ENCODE peak calls at places on chromosome 16, in seven cellular contexts. One of them, this sample, is unnamed.

GRCh38 chr16:80233097-80233835 is 307.5 kb upstream of the DYNLRB2 start:
- DNase-seq in body of pancreas: no peak
- DNase-seq in stimulated activated CD4-positive, alpha-beta T cell treated with anti-CD3 and anti-CD28 coated beads, TNF-alpha, amount 100 ng/mL, for 1 hour: no peak
- DNase-seq in activated effector memory CD4-positive, alpha-beta T cell treated with Interleukin-2 at 50 U/mL for 16 hours: no peak
- DNase-seq in fibroblast of lung: peak
- DNase-seq in AG08395: no peak
- DNase-seq in ureter: no peak
- DNase-seq in this sample: no peak

GRCh38 chr16:66026211-66026610 is 340.3 kb upstream of the CDH5 start:
- DNase-seq in AG08395: no peak
- DNase-seq in ureter: no peak
- DNase-seq in stimulated activated CD4-positive, alpha-beta T cell treated with anti-CD3 and anti-CD28 coated beads, TNF-alpha, amount 100 ng/mL, for 1 hour: no peak
- DNase-seq in fibroblast of lung: no peak
- DNase-seq in activated effector memory CD4-positive, alpha-beta T cell treated with Interleukin-2 at 50 U/mL for 16 hours: no peak
- DNase-seq in body of pancreas: no peak
- DNase-seq in this sample: peak

GRCh38 chr16:58462997-58463891 is 36.7 kb upstream of the NDRG4 start:
- DNase-seq in ureter: no peak
- DNase-seq in activated effector memory CD4-positive, alpha-beta T cell treated with Interleukin-2 at 50 U/mL for 16 hours: no peak
- DNase-seq in fibroblast of lung: no peak
- DNase-seq in body of pancreas: no peak
- DNase-seq in AG08395: no peak
- DNase-seq in stimulated activated CD4-positive, alpha-beta T cell treated with anti-CD3 and anti-CD28 coated beads, TNF-alpha, amount 100 ng/mL, for 1 hour: no peak
- DNase-seq in this sample: no peak

GRCh38 chr16:54630284-54630967 is 300.2 kb upstream of the IRX5 start:
- DNase-seq in stimulated activated CD4-positive, alpha-beta T cell treated with anti-CD3 and anti-CD28 coated beads, TNF-alpha, amount 100 ng/mL, for 1 hour: no peak
- DNase-seq in fibroblast of lung: peak
- DNase-seq in ureter: no peak
- DNase-seq in activated effector memory CD4-positive, alpha-beta T cell treated with Interleukin-2 at 50 U/mL for 16 hours: no peak
- DNase-seq in body of pancreas: no peak
- DNase-seq in AG08395: no peak
- DNase-seq in this sample: no peak

GRCh38 chr16:82993874-82994375 is 367.2 kb downstream of the CDH13 start:
- DNase-seq in fibroblast of lung: no peak
- DNase-seq in activated effector memory CD4-positive, alpha-beta T cell treated with Interleukin-2 at 50 U/mL for 16 hours: no peak
- DNase-seq in ureter: no peak
- DNase-seq in body of pancreas: no peak
- DNase-seq in AG08395: no peak
- DNase-seq in stimulated activated CD4-positive, alpha-beta T cell treated with anti-CD3 and anti-CD28 coated beads, TNF-alpha, amount 100 ng/mL, for 1 hour: no peak
- DNase-seq in this sample: peak

GRCh38 chr16:58578642-58579041 is 51.0 kb downstream of the CNOT1 start:
- DNase-seq in AG08395: no peak
- DNase-seq in ureter: no peak
- DNase-seq in fibroblast of lung: no peak
- DNase-seq in activated effector memory CD4-positive, alpha-beta T cell treated with Interleukin-2 at 50 U/mL for 16 hours: no peak
- DNase-seq in body of pancreas: no peak
- DNase-seq in stimulated activated CD4-positive, alpha-beta T cell treated with anti-CD3 and anti-CD28 coated beads, TNF-alpha, amount 100 ng/mL, for 1 hour: no peak
- DNase-seq in this sample: no peak

GRCh38 chr16:11413907-11414595 is 68.8 kb downstream of the RMI2 start:
- DNase-seq in ureter: no peak
- DNase-seq in activated effector memory CD4-positive, alpha-beta T cell treated with Interleukin-2 at 50 U/mL for 16 hours: no peak
- DNase-seq in stimulated activated CD4-positive, alpha-beta T cell treated with anti-CD3 and anti-CD28 coated beads, TNF-alpha, amount 100 ng/mL, for 1 hour: no peak
- DNase-seq in fibroblast of lung: no peak
- DNase-seq in body of pancreas: no peak
- DNase-seq in AG08395: no peak
- DNase-seq in this sample: no peak

GRCh38 chr16:68676113-68676860 is 31.2 kb downstream of the CDH3 start:
- DNase-seq in activated effector memory CD4-positive, alpha-beta T cell treated with Interleukin-2 at 50 U/mL for 16 hours: no peak
- DNase-seq in stimulated activated CD4-positive, alpha-beta T cell treated with anti-CD3 and anti-CD28 coated beads, TNF-alpha, amount 100 ng/mL, for 1 hour: no peak
- DNase-seq in body of pancreas: no peak
- DNase-seq in AG08395: peak
- DNase-seq in ureter: no peak
- DNase-seq in fibroblast of lung: peak
- DNase-seq in this sample: no peak

GRCh38 chr16:58426960-58427359 is 34.7 kb downstream of the GINS3 start:
- DNase-seq in body of pancreas: no peak
- DNase-seq in activated effector memory CD4-positive, alpha-beta T cell treated with Interleukin-2 at 50 U/mL for 16 hours: no peak
- DNase-seq in ureter: no peak
- DNase-seq in fibroblast of lung: no peak
- DNase-seq in AG08395: no peak
- DNase-seq in stimulated activated CD4-positive, alpha-beta T cell treated with anti-CD3 and anti-CD28 coated beads, TNF-alpha, amount 100 ng/mL, for 1 hour: no peak
- DNase-seq in this sample: no peak

GRCh38 chr16:54935411-54936085 is 4.9 kb downstream of the IRX5 start:
- DNase-seq in activated effector memory CD4-positive, alpha-beta T cell treated with Interleukin-2 at 50 U/mL for 16 hours: no peak
- DNase-seq in fibroblast of lung: peak
- DNase-seq in body of pancreas: no peak
- DNase-seq in AG08395: no peak
- DNase-seq in stimulated activated CD4-positive, alpha-beta T cell treated with anti-CD3 and anti-CD28 coated beads, TNF-alpha, amount 100 ng/mL, for 1 hour: no peak
- DNase-seq in ureter: no peak
- DNase-seq in this sample: no peak

GRCh38 chr16:30370444-30371247 is at the start of gene TBC1D10B:
- DNase-seq in ureter: peak
- DNase-seq in stimulated activated CD4-positive, alpha-beta T cell treated with anti-CD3 and anti-CD28 coated beads, TNF-alpha, amount 100 ng/mL, for 1 hour: peak
- DNase-seq in fibroblast of lung: peak
- DNase-seq in body of pancreas: peak
- DNase-seq in activated effector memory CD4-positive, alpha-beta T cell treated with Interleukin-2 at 50 U/mL for 16 hours: peak
- DNase-seq in AG08395: peak
- DNase-seq in this sample: peak

GRCh38 chr16:4410335-4411075 is 5.9 kb downstream of the CORO7 start:
- DNase-seq in stimulated activated CD4-positive, alpha-beta T cell treated with anti-CD3 and anti-CD28 coated beads, TNF-alpha, amount 100 ng/mL, for 1 hour: no peak
- DNase-seq in AG08395: peak
- DNase-seq in body of pancreas: peak
- DNase-seq in ureter: no peak
- DNase-seq in activated effector memory CD4-positive, alpha-beta T cell treated with Interleukin-2 at 50 U/mL for 16 hours: no peak
- DNase-seq in fibroblast of lung: peak
- DNase-seq in this sample: peak

GRCh38 chr16:66473654-66474519 is 46.8 kb downstream of the BEAN1 start:
- DNase-seq in fibroblast of lung: no peak
- DNase-seq in ureter: peak
- DNase-seq in stimulated activated CD4-positive, alpha-beta T cell treated with anti-CD3 and anti-CD28 coated beads, TNF-alpha, amount 100 ng/mL, for 1 hour: no peak
- DNase-seq in activated effector memory CD4-positive, alpha-beta T cell treated with Interleukin-2 at 50 U/mL for 16 hours: no peak
- DNase-seq in body of pancreas: no peak
- DNase-seq in AG08395: no peak
- DNase-seq in this sample: no peak

GRCh38 chr16:83272201-83272600 is 535.6 kb upstream of the HSBP1 start:
- DNase-seq in activated effector memory CD4-positive, alpha-beta T cell treated with Interleukin-2 at 50 U/mL for 16 hours: no peak
- DNase-seq in ureter: no peak
- DNase-seq in AG08395: peak
- DNase-seq in stimulated activated CD4-positive, alpha-beta T cell treated with anti-CD3 and anti-CD28 coated beads, TNF-alpha, amount 100 ng/mL, for 1 hour: no peak
- DNase-seq in body of pancreas: no peak
- DNase-seq in fibroblast of lung: peak
- DNase-seq in this sample: no peak

GRCh38 chr16:23424292-23424958 is 28.6 kb downstream of the COG7 start:
- DNase-seq in fibroblast of lung: peak
- DNase-seq in stimulated activated CD4-positive, alpha-beta T cell treated with anti-CD3 and anti-CD28 coated beads, TNF-alpha, amount 100 ng/mL, for 1 hour: no peak
- DNase-seq in AG08395: no peak
- DNase-seq in ureter: peak
- DNase-seq in activated effector memory CD4-positive, alpha-beta T cell treated with Interleukin-2 at 50 U/mL for 16 hours: no peak
- DNase-seq in body of pancreas: peak
- DNase-seq in this sample: no peak

GRCh38 chr16:3822366-3823045 is 58.0 kb downstream of the CREBBP start:
- DNase-seq in ureter: no peak
- DNase-seq in body of pancreas: no peak
- DNase-seq in fibroblast of lung: peak
- DNase-seq in stimulated activated CD4-positive, alpha-beta T cell treated with anti-CD3 and anti-CD28 coated beads, TNF-alpha, amount 100 ng/mL, for 1 hour: no peak
- DNase-seq in activated effector memory CD4-positive, alpha-beta T cell treated with Interleukin-2 at 50 U/mL for 16 hours: no peak
- DNase-seq in AG08395: peak
- DNase-seq in this sample: no peak

GRCh38 chr16:73311857-73312723 is 264.2 kb upstream of the ZFHX3 start:
- DNase-seq in ureter: no peak
- DNase-seq in fibroblast of lung: no peak
- DNase-seq in stimulated activated CD4-positive, alpha-beta T cell treated with anti-CD3 and anti-CD28 coated beads, TNF-alpha, amount 100 ng/mL, for 1 hour: no peak
- DNase-seq in body of pancreas: no peak
- DNase-seq in activated effector memory CD4-positive, alpha-beta T cell treated with Interleukin-2 at 50 U/mL for 16 hours: no peak
- DNase-seq in AG08395: no peak
- DNase-seq in this sample: no peak

GRCh38 chr16:4733211-4733742 is 794 bp downstream of the ANKS3 start:
- DNase-seq in AG08395: no peak
- DNase-seq in stimulated activated CD4-positive, alpha-beta T cell treated with anti-CD3 and anti-CD28 coated beads, TNF-alpha, amount 100 ng/mL, for 1 hour: no peak
- DNase-seq in fibroblast of lung: no peak
- DNase-seq in ureter: no peak
- DNase-seq in body of pancreas: no peak
- DNase-seq in activated effector memory CD4-positive, alpha-beta T cell treated with Interleukin-2 at 50 U/mL for 16 hours: no peak
- DNase-seq in this sample: no peak

GRCh38 chr16:84614914-84615813 is 2.7 kb downstream of the COTL1 start:
- DNase-seq in stimulated activated CD4-positive, alpha-beta T cell treated with anti-CD3 and anti-CD28 coated beads, TNF-alpha, amount 100 ng/mL, for 1 hour: no peak
- DNase-seq in activated effector memory CD4-positive, alpha-beta T cell treated with Interleukin-2 at 50 U/mL for 16 hours: no peak
- DNase-seq in ureter: no peak
- DNase-seq in body of pancreas: no peak
- DNase-seq in AG08395: no peak
- DNase-seq in fibroblast of lung: no peak
- DNase-seq in this sample: peak

GRCh38 chr16:29147710-29148425 is 163.0 kb downstream of the LAT start:
- DNase-seq in AG08395: no peak
- DNase-seq in ureter: no peak
- DNase-seq in body of pancreas: no peak
- DNase-seq in fibroblast of lung: no peak
- DNase-seq in activated effector memory CD4-positive, alpha-beta T cell treated with Interleukin-2 at 50 U/mL for 16 hours: no peak
- DNase-seq in stimulated activated CD4-positive, alpha-beta T cell treated with anti-CD3 and anti-CD28 coated beads, TNF-alpha, amount 100 ng/mL, for 1 hour: no peak
- DNase-seq in this sample: no peak

GRCh38 chr16:63596716-63597115 is 1525.1 kb downstream of the CDH11 start:
- DNase-seq in fibroblast of lung: no peak
- DNase-seq in body of pancreas: no peak
- DNase-seq in AG08395: no peak
- DNase-seq in ureter: no peak
- DNase-seq in activated effector memory CD4-positive, alpha-beta T cell treated with Interleukin-2 at 50 U/mL for 16 hours: no peak
- DNase-seq in stimulated activated CD4-positive, alpha-beta T cell treated with anti-CD3 and anti-CD28 coated beads, TNF-alpha, amount 100 ng/mL, for 1 hour: no peak
- DNase-seq in this sample: peak

GRCh38 chr16:89324056-89325010 is 106.8 kb downstream of the ZNF778 start:
- DNase-seq in body of pancreas: peak
- DNase-seq in activated effector memory CD4-positive, alpha-beta T cell treated with Interleukin-2 at 50 U/mL for 16 hours: no peak
- DNase-seq in AG08395: peak
- DNase-seq in fibroblast of lung: peak
- DNase-seq in stimulated activated CD4-positive, alpha-beta T cell treated with anti-CD3 and anti-CD28 coated beads, TNF-alpha, amount 100 ng/mL, for 1 hour: no peak
- DNase-seq in ureter: no peak
- DNase-seq in this sample: no peak

GRCh38 chr16:52191533-52192134 is 355.3 kb downstream of the TOX3 start:
- DNase-seq in body of pancreas: peak
- DNase-seq in stimulated activated CD4-positive, alpha-beta T cell treated with anti-CD3 and anti-CD28 coated beads, TNF-alpha, amount 100 ng/mL, for 1 hour: no peak
- DNase-seq in fibroblast of lung: peak
- DNase-seq in AG08395: peak
- DNase-seq in activated effector memory CD4-positive, alpha-beta T cell treated with Interleukin-2 at 50 U/mL for 16 hours: no peak
- DNase-seq in ureter: peak
- DNase-seq in this sample: peak

GRCh38 chr16:54244061-54244886 is 42.3 kb downstream of the IRX3 start:
- DNase-seq in body of pancreas: no peak
- DNase-seq in fibroblast of lung: no peak
- DNase-seq in AG08395: no peak
- DNase-seq in stimulated activated CD4-positive, alpha-beta T cell treated with anti-CD3 and anti-CD28 coated beads, TNF-alpha, amount 100 ng/mL, for 1 hour: no peak
- DNase-seq in activated effector memory CD4-positive, alpha-beta T cell treated with Interleukin-2 at 50 U/mL for 16 hours: no peak
- DNase-seq in ureter: no peak
- DNase-seq in this sample: no peak

GRCh38 chr16:11140466-11140865 is 115.5 kb downstream of the SOCS1 start:
- DNase-seq in stimulated activated CD4-positive, alpha-beta T cell treated with anti-CD3 and anti-CD28 coated beads, TNF-alpha, amount 100 ng/mL, for 1 hour: no peak
- DNase-seq in ureter: no peak
- DNase-seq in fibroblast of lung: no peak
- DNase-seq in activated effector memory CD4-positive, alpha-beta T cell treated with Interleukin-2 at 50 U/mL for 16 hours: no peak
- DNase-seq in body of pancreas: no peak
- DNase-seq in AG08395: no peak
- DNase-seq in this sample: no peak

GRCh38 chr16:73206306-73206705 is 158.4 kb upstream of the ZFHX3 start:
- DNase-seq in body of pancreas: no peak
- DNase-seq in stimulated activated CD4-positive, alpha-beta T cell treated with anti-CD3 and anti-CD28 coated beads, TNF-alpha, amount 100 ng/mL, for 1 hour: no peak
- DNase-seq in fibroblast of lung: no peak
- DNase-seq in ureter: no peak
- DNase-seq in activated effector memory CD4-positive, alpha-beta T cell treated with Interleukin-2 at 50 U/mL for 16 hours: no peak
- DNase-seq in AG08395: no peak
- DNase-seq in this sample: no peak

GRCh38 chr16:85524630-85525463 is 88.3 kb upstream of the GSE1 start:
- DNase-seq in activated effector memory CD4-positive, alpha-beta T cell treated with Interleukin-2 at 50 U/mL for 16 hours: no peak
- DNase-seq in ureter: peak
- DNase-seq in stimulated activated CD4-positive, alpha-beta T cell treated with anti-CD3 and anti-CD28 coated beads, TNF-alpha, amount 100 ng/mL, for 1 hour: no peak
- DNase-seq in fibroblast of lung: peak
- DNase-seq in AG08395: peak
- DNase-seq in body of pancreas: peak
- DNase-seq in this sample: no peak